ENCODE peak calls at places on chromosomes 16 and 17, in five cellular contexts. P, C, J, T and W are unnamed samples.

GRCh38 chr17:44216173-44216572 is 3.3 kb downstream of the UBTF start:
- DNase-seq in C (no peak), T (no peak), J (no peak), P (no peak), W (no peak)

GRCh38 chr17:57832711-57833596 is 16.9 kb downstream of the MRPS23 start:
- DNase-seq in P (peak; percentile 68), C (peak; percentile 29), J (peak; percentile 59), T (peak; percentile 85), W (no peak)

GRCh38 chr17:56319531-56319930 is 166.3 kb downstream of the ANKFN1 start:
- DNase-seq in C (no peak), T (peak; percentile 65), P (peak; percentile 68), J (peak; percentile 41), W (no peak)

GRCh38 chr17:74514632-74515035 is 16.6 kb downstream of the CD300LB start:
- DNase-seq in P (no peak), T (peak; percentile 22), J (peak; percentile 43), C (no peak), W (no peak)

GRCh38 chr16:82580293-82580900 is 46.4 kb upstream of the CDH13 start:
- DNase-seq in J (peak; percentile 8), P (peak; percentile 53), C (no peak), T (peak; percentile 19), W (no peak)

GRCh38 chr17:36129616-36130015 is 26.0 kb downstream of the CCL4 start:
- DNase-seq in P (no peak), T (no peak), J (no peak), C (no peak), W (no peak)

GRCh38 chr17:27596571-27597187 is 34.3 kb upstream of the LGALS9 start:
- DNase-seq in P (no peak), T (no peak), J (no peak), C (no peak), W (no peak)

GRCh38 chr16:30065943-30066881 is 652 bp downstream of the ALDOA start:
- DNase-seq in J (no peak), T (peak; percentile 37), C (peak; percentile 35), P (no peak), W (no peak)

GRCh38 chr16:87951550-87952538 is 610 bp downstream of the BANP start:
- DNase-seq in P (peak; percentile 37), J (no peak), T (peak; percentile 54), C (no peak), W (no peak)

GRCh38 chr16:997440-998051 is 16.0 kb downstream of the SOX8 start:
- DNase-seq in J (peak; percentile 72), P (peak; percentile 46), T (peak; percentile 38), C (no peak), W (no peak)

GRCh38 chr17:68511254-68511670 is 968 bp upstream of the PRKAR1A start:
- DNase-seq in T (no peak), C (no peak), P (no peak), J (peak; percentile 58), W (no peak)

GRCh38 chr16:53090591-53091507 is 36.1 kb downstream of the CHD9 start:
- DNase-seq in C (peak; percentile 92), P (no peak), T (no peak), J (no peak), W (peak; percentile 96)

GRCh38 chr17:43984521-43984920 is 19.9 kb upstream of the NAGS start:
- DNase-seq in P (no peak), J (no peak), C (no peak), T (no peak), W (no peak)

GRCh38 chr17:44493339-44493738 is 9.9 kb downstream of the GPATCH8 start:
- DNase-seq in C (no peak), J (no peak), T (no peak), P (no peak), W (no peak)

GRCh38 chr17:4953461-4953961 is 2.6 kb downstream of the ENO3 start:
- DNase-seq in T (no peak), J (no peak), P (no peak), C (no peak), W (no peak)

GRCh38 chr16:20846030-20846429 is 39.7 kb downstream of the REXO5 start:
- DNase-seq in P (no peak), C (no peak), T (no peak), J (no peak), W (no peak)

GRCh38 chr17:68195667-68196393 is 52.0 kb upstream of the AMZ2 start:
- DNase-seq in T (peak; percentile 48), P (peak; percentile 40), J (no peak), C (no peak), W (no peak)

GRCh38 chr16:85613609-85614337 is 651 bp downstream of the GSE1 start:
- DNase-seq in C (peak; percentile 60), J (peak; percentile 42), T (peak; percentile 82), P (peak; percentile 77), W (peak; percentile 84)

GRCh38 chr17:8873801-8874715 is 6.6 kb upstream of the PIK3R6 start:
- DNase-seq in T (no peak), C (no peak), P (no peak), J (no peak), W (no peak)

GRCh38 chr17:72618018-72618509 is 474.4 kb downstream of the SLC39A11 start:
- DNase-seq in J (no peak), T (peak; percentile 10), C (no peak), P (peak; percentile 90), W (peak; percentile 69)

GRCh38 chr17:75526555-75527270 is 1.2 kb downstream of the LLGL2 start:
- DNase-seq in C (no peak), T (no peak), J (no peak), P (peak; percentile 42), W (no peak)

GRCh38 chr16:29915590-29916247 is 10.3 kb downstream of the KCTD13 start:
- DNase-seq in C (no peak), J (peak; percentile 29), T (no peak), P (no peak), W (peak; percentile 7)

GRCh38 chr17:19646788-19647696 is 1.5 kb upstream of the ALDH3A2 start:
- DNase-seq in J (no peak), T (no peak), C (no peak), P (peak; percentile 36), W (no peak)

GRCh38 chr17:44981221-44981968 is 13.3 kb upstream of the C1QL1 start:
- DNase-seq in J (peak; percentile 84), P (peak; percentile 29), C (no peak), T (no peak), W (no peak)

GRCh38 chr17:44095647-44096496 is 25.3 kb downstream of the G6PC3 start:
- DNase-seq in T (peak; percentile 89), C (no peak), J (peak; percentile 88), P (peak; percentile 67), W (no peak)

DNA sequence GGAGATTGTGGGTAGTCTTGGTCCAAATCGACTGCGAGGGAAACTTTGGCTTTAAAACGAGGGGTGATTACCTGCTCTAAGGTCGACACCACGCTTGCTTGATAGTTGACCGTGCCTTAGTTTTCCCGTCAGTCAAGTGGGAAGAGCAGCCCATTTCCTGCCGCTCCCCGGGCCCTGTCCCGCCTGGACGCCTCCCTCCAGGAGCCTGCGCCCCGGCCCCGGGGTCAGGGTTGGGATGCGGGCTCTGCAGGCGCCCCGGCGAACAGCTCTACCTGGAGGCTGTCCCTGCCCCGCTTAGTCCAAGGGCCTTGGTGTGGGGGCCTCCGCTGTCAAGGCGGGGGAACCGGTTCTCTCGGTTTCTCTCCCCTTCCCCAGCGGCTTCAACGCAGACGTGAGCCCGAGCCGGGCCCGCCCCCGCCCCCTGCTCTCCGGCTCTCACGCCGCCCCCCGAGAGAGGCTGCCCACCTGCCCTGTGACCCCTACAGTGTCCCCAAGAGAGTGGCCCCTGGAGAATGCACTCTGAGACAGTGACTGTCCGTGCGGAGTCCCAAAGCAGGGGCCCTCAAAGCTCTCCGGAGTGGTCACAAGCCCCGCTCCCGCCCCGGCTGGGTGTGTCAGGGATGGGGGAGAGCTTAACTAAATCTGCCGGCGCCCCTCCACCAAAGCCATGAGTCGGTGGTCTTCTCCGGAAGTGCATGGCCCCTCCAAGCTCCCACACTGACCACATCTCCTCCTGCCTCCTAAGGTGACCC is 117.4 kb upstream of the SMURF2 start:
- DNase-seq in C (no peak), P (no peak), T (no peak), J (no peak), W (peak; percentile 83)
- H3K4me3 ChIP-seq in C (no peak overlapping the region), P (peak overlapping the region; percentile 50), T (peak overlapping the region; percentile 28), J (peak overlapping the region; percentile 51), W (peak overlapping the region; percentile 69)

GRCh38 chr16:31179747-31180458 is at the start of gene FUS:
- DNase-seq in J (peak; percentile 91), T (peak; percentile 94), C (peak; percentile 86), P (peak; percentile 90), W (peak; percentile 95)

GRCh38 chr16:31184888-31185287 is 4.9 kb downstream of the FUS start:
- DNase-seq in P (no peak), C (no peak), T (no peak), J (no peak), W (no peak)

GRCh38 chr16:31181102-31181830 is 1.3 kb downstream of the FUS start:
- DNase-seq in P (peak; percentile 30), J (no peak), C (peak; percentile 28), T (no peak), W (no peak)

GRCh38 chr16:31183432-31184428 is 3.8 kb downstream of the FUS start:
- DNase-seq in J (no peak), P (no peak), T (no peak), C (no peak), W (no peak)

GRCh38 chr16:31182391-31182790 is 2.5 kb downstream of the FUS start:
- DNase-seq in P (no peak), T (no peak), J (no peak), C (no peak), W (no peak)
- H3K4me3 ChIP-seq in P (no peak overlapping the region), T (peak overlapping the region; percentile 94), J (peak overlapping the region; percentile 68), C (no peak overlapping the region), W (peak overlapping the region; percentile 96)

GRCh38 chr16:89668790-89669158 is 11.1 kb downstream of the SPATA33 start:
- DNase-seq in P (no peak), J (no peak), T (no peak), C (no peak), W (no peak)
- H3K4me3 ChIP-seq in P (no peak overlapping the region), J (no peak overlapping the region), T (no peak overlapping the region), C (no peak overlapping the region), W (no peak overlapping the region)

GRCh38 chr17:59839646-59840328 is 53.0 kb downstream of the TUBD1 start:
- DNase-seq in C (no peak), P (no peak), T (no peak), J (no peak), W (no peak)

GRCh38 chr17:59840329-59840907 is 52.3 kb downstream of the TUBD1 start:
- DNase-seq in J (no peak), P (no peak), C (no peak), T (no peak), W (no peak)

GRCh38 chr17:59837362-59838195 is 55.2 kb downstream of the TUBD1 start:
- DNase-seq in P (peak; percentile 95), T (peak; percentile 96), C (no peak), J (peak; percentile 81), W (no peak)

GRCh38 chr17:59840908-59841666 is 51.7 kb downstream of the TUBD1 start:
- DNase-seq in J (no peak), C (no peak), T (no peak), P (no peak), W (no peak)

DNA sequence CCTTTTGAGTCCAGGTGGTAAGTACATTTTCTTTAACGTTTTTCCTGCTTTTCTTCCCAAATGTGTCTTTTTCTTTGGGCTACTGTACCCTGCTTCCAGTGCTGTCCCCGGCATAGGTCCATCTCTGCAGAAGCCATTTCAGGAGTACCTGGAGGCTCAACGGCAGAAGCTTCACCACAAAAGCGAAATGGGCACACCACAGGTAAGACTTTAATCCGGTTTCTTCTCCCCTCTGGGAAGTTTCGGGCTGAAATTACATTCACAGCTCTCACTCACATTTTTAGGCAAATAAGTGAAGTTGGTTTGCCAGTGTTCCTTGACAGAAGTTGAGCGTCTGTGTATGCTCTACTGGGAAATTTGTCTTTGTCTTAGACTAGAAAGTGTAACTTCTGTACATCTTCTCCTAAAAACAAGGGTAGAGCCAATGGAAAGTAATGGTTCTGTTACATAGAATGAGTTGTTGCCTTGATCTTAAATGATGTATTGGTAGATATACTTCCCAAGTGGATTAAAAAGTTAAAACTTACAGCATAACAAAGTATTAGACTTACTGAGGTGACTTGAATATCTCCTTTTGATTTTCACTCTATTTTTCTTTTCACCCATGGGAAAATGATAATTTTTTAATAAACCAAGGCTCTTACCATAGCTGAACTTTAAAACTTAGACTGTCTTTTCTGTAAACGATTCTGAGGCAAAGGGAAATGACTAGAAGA is 54.4 kb downstream of the TUBD1 start:
- DNase-seq in J (no peak), C (no peak), P (peak; percentile 55), T (no peak), W (no peak)
- H3K4me3 ChIP-seq in J (peak overlapping the region; percentile 57), C (peak overlapping the region; percentile 40), P (peak overlapping the region; percentile 49), T (peak overlapping the region; percentile 52), W (peak overlapping the region; percentile 66)